ENCODE peak calls at places on chromosome 12, in seven cellular contexts. One of them, this sample, is unnamed.

GRCh38 chr12:131397493-131398181 is 313.3 kb upstream of the SFSWAP start:
- DNase-seq in substantia nigra: no peak
- DNase-seq in posterior cingulate gyrus: no peak
- DNase-seq in fibroblast of mammary gland: no peak
- DNase-seq in pons: no peak
- DNase-seq in naive thymus-derived CD8-positive, alpha-beta T cell: no peak
- DNase-seq in stimulated activated CD4-positive, alpha-beta T cell treated with anti-CD3 and anti-CD28 coated beads, Interleukin-12 subunit alpha, Interleukin-12 subunit beta, amount 100 ng/mL, for 4 hours: no peak
- DNase-seq in this sample: no peak

GRCh38 chr12:110577717-110578521 is 5.2 kb downstream of the PPTC7 start:
- DNase-seq in naive thymus-derived CD8-positive, alpha-beta T cell: no peak
- DNase-seq in fibroblast of mammary gland: peak
- DNase-seq in stimulated activated CD4-positive, alpha-beta T cell treated with anti-CD3 and anti-CD28 coated beads, Interleukin-12 subunit alpha, Interleukin-12 subunit beta, amount 100 ng/mL, for 4 hours: no peak
- DNase-seq in pons: no peak
- DNase-seq in posterior cingulate gyrus: no peak
- DNase-seq in substantia nigra: no peak
- DNase-seq in this sample: no peak

GRCh38 chr12:80156306-80156705 is 57.0 kb downstream of the OTOGL start:
- DNase-seq in fibroblast of mammary gland: no peak
- DNase-seq in substantia nigra: no peak
- DNase-seq in stimulated activated CD4-positive, alpha-beta T cell treated with anti-CD3 and anti-CD28 coated beads, Interleukin-12 subunit alpha, Interleukin-12 subunit beta, amount 100 ng/mL, for 4 hours: no peak
- DNase-seq in pons: no peak
- DNase-seq in posterior cingulate gyrus: no peak
- DNase-seq in naive thymus-derived CD8-positive, alpha-beta T cell: no peak
- DNase-seq in this sample: no peak

GRCh38 chr12:42235426-42235825 is 2.6 kb downstream of the YAF2 start:
- DNase-seq in posterior cingulate gyrus: no peak
- DNase-seq in fibroblast of mammary gland: peak
- DNase-seq in pons: peak
- DNase-seq in naive thymus-derived CD8-positive, alpha-beta T cell: no peak
- DNase-seq in stimulated activated CD4-positive, alpha-beta T cell treated with anti-CD3 and anti-CD28 coated beads, Interleukin-12 subunit alpha, Interleukin-12 subunit beta, amount 100 ng/mL, for 4 hours: no peak
- DNase-seq in substantia nigra: no peak
- DNase-seq in this sample: no peak

GRCh38 chr12:3364226-3364625 is 126.8 kb upstream of the PRMT8 start:
- DNase-seq in pons: no peak
- DNase-seq in substantia nigra: no peak
- DNase-seq in fibroblast of mammary gland: no peak
- DNase-seq in posterior cingulate gyrus: no peak
- DNase-seq in stimulated activated CD4-positive, alpha-beta T cell treated with anti-CD3 and anti-CD28 coated beads, Interleukin-12 subunit alpha, Interleukin-12 subunit beta, amount 100 ng/mL, for 4 hours: no peak
- DNase-seq in naive thymus-derived CD8-positive, alpha-beta T cell: no peak
- DNase-seq in this sample: no peak

GRCh38 chr12:69837191-69838085 is 12.4 kb downstream of the MYRFL start:
- DNase-seq in naive thymus-derived CD8-positive, alpha-beta T cell: no peak
- DNase-seq in posterior cingulate gyrus: no peak
- DNase-seq in stimulated activated CD4-positive, alpha-beta T cell treated with anti-CD3 and anti-CD28 coated beads, Interleukin-12 subunit alpha, Interleukin-12 subunit beta, amount 100 ng/mL, for 4 hours: no peak
- DNase-seq in pons: peak
- DNase-seq in fibroblast of mammary gland: no peak
- DNase-seq in substantia nigra: no peak
- DNase-seq in this sample: no peak

GRCh38 chr12:112584266-112584722 is 165.5 kb downstream of the PTPN11 start:
- DNase-seq in naive thymus-derived CD8-positive, alpha-beta T cell: no peak
- DNase-seq in posterior cingulate gyrus: no peak
- DNase-seq in fibroblast of mammary gland: no peak
- DNase-seq in pons: no peak
- DNase-seq in stimulated activated CD4-positive, alpha-beta T cell treated with anti-CD3 and anti-CD28 coated beads, Interleukin-12 subunit alpha, Interleukin-12 subunit beta, amount 100 ng/mL, for 4 hours: no peak
- DNase-seq in substantia nigra: no peak
- DNase-seq in this sample: no peak

GRCh38 chr12:120012067-120012621 is 23.1 kb downstream of the BICDL1 start:
- DNase-seq in posterior cingulate gyrus: no peak
- DNase-seq in stimulated activated CD4-positive, alpha-beta T cell treated with anti-CD3 and anti-CD28 coated beads, Interleukin-12 subunit alpha, Interleukin-12 subunit beta, amount 100 ng/mL, for 4 hours: peak
- DNase-seq in fibroblast of mammary gland: peak
- DNase-seq in pons: peak
- DNase-seq in substantia nigra: no peak
- DNase-seq in naive thymus-derived CD8-positive, alpha-beta T cell: peak
- DNase-seq in this sample: no peak

GRCh38 chr12:71333418-71333817 is 106.2 kb upstream of the LGR5 start:
- DNase-seq in stimulated activated CD4-positive, alpha-beta T cell treated with anti-CD3 and anti-CD28 coated beads, Interleukin-12 subunit alpha, Interleukin-12 subunit beta, amount 100 ng/mL, for 4 hours: no peak
- DNase-seq in posterior cingulate gyrus: no peak
- DNase-seq in fibroblast of mammary gland: no peak
- DNase-seq in substantia nigra: no peak
- DNase-seq in pons: no peak
- DNase-seq in naive thymus-derived CD8-positive, alpha-beta T cell: no peak
- DNase-seq in this sample: no peak

GRCh38 chr12:105920161-105920684 is 218.5 kb downstream of the NUAK1 start:
- DNase-seq in naive thymus-derived CD8-positive, alpha-beta T cell: no peak
- DNase-seq in fibroblast of mammary gland: no peak
- DNase-seq in substantia nigra: peak
- DNase-seq in pons: peak
- DNase-seq in posterior cingulate gyrus: no peak
- DNase-seq in stimulated activated CD4-positive, alpha-beta T cell treated with anti-CD3 and anti-CD28 coated beads, Interleukin-12 subunit alpha, Interleukin-12 subunit beta, amount 100 ng/mL, for 4 hours: no peak
- DNase-seq in this sample: peak

GRCh38 chr12:29157486-29157946 is 8.4 kb downstream of the FAR2 start:
- DNase-seq in stimulated activated CD4-positive, alpha-beta T cell treated with anti-CD3 and anti-CD28 coated beads, Interleukin-12 subunit alpha, Interleukin-12 subunit beta, amount 100 ng/mL, for 4 hours: no peak
- DNase-seq in naive thymus-derived CD8-positive, alpha-beta T cell: no peak
- DNase-seq in fibroblast of mammary gland: peak
- DNase-seq in pons: no peak
- DNase-seq in posterior cingulate gyrus: no peak
- DNase-seq in substantia nigra: no peak
- DNase-seq in this sample: no peak

GRCh38 chr12:76790564-76791552 is 26.9 kb downstream of the ZDHHC17 start:
- DNase-seq in fibroblast of mammary gland: peak
- DNase-seq in substantia nigra: no peak
- DNase-seq in pons: peak
- DNase-seq in stimulated activated CD4-positive, alpha-beta T cell treated with anti-CD3 and anti-CD28 coated beads, Interleukin-12 subunit alpha, Interleukin-12 subunit beta, amount 100 ng/mL, for 4 hours: no peak
- DNase-seq in naive thymus-derived CD8-positive, alpha-beta T cell: no peak
- DNase-seq in posterior cingulate gyrus: no peak
- DNase-seq in this sample: no peak

GRCh38 chr12:25278274-25278673 is 27.5 kb upstream of the KRAS start:
- DNase-seq in stimulated activated CD4-positive, alpha-beta T cell treated with anti-CD3 and anti-CD28 coated beads, Interleukin-12 subunit alpha, Interleukin-12 subunit beta, amount 100 ng/mL, for 4 hours: no peak
- DNase-seq in pons: no peak
- DNase-seq in posterior cingulate gyrus: no peak
- DNase-seq in substantia nigra: no peak
- DNase-seq in naive thymus-derived CD8-positive, alpha-beta T cell: no peak
- DNase-seq in fibroblast of mammary gland: no peak
- DNase-seq in this sample: no peak

GRCh38 chr12:104953323-104953722 is 4.8 kb downstream of the SLC41A2 start:
- DNase-seq in substantia nigra: no peak
- DNase-seq in naive thymus-derived CD8-positive, alpha-beta T cell: no peak
- DNase-seq in pons: no peak
- DNase-seq in fibroblast of mammary gland: no peak
- DNase-seq in posterior cingulate gyrus: no peak
- DNase-seq in stimulated activated CD4-positive, alpha-beta T cell treated with anti-CD3 and anti-CD28 coated beads, Interleukin-12 subunit alpha, Interleukin-12 subunit beta, amount 100 ng/mL, for 4 hours: no peak
- DNase-seq in this sample: no peak

GRCh38 chr12:94831081-94831747 is 172.3 kb downstream of the NDUFA12 start:
- DNase-seq in naive thymus-derived CD8-positive, alpha-beta T cell: no peak
- DNase-seq in stimulated activated CD4-positive, alpha-beta T cell treated with anti-CD3 and anti-CD28 coated beads, Interleukin-12 subunit alpha, Interleukin-12 subunit beta, amount 100 ng/mL, for 4 hours: peak
- DNase-seq in posterior cingulate gyrus: no peak
- DNase-seq in substantia nigra: no peak
- DNase-seq in pons: peak
- DNase-seq in fibroblast of mammary gland: no peak
- DNase-seq in this sample: no peak

GRCh38 chr12:91441996-91442395 is 259.4 kb upstream of the DCN start:
- DNase-seq in pons: peak
- DNase-seq in substantia nigra: no peak
- DNase-seq in posterior cingulate gyrus: no peak
- DNase-seq in stimulated activated CD4-positive, alpha-beta T cell treated with anti-CD3 and anti-CD28 coated beads, Interleukin-12 subunit alpha, Interleukin-12 subunit beta, amount 100 ng/mL, for 4 hours: no peak
- DNase-seq in fibroblast of mammary gland: no peak
- DNase-seq in naive thymus-derived CD8-positive, alpha-beta T cell: no peak
- DNase-seq in this sample: no peak

GRCh38 chr12:53538209-53538689 is 31.0 kb upstream of the NPFF start:
- DNase-seq in stimulated activated CD4-positive, alpha-beta T cell treated with anti-CD3 and anti-CD28 coated beads, Interleukin-12 subunit alpha, Interleukin-12 subunit beta, amount 100 ng/mL, for 4 hours: no peak
- DNase-seq in fibroblast of mammary gland: peak
- DNase-seq in naive thymus-derived CD8-positive, alpha-beta T cell: no peak
- DNase-seq in posterior cingulate gyrus: no peak
- DNase-seq in pons: peak
- DNase-seq in substantia nigra: peak
- DNase-seq in this sample: no peak

This sample was measured in C1 segment of cervical spinal cord.